ENCODE peak calls at places on chromosomes 3 and 15, in nine cellular contexts. I is stomach; S is uterus; G is mammary epithelial cell; L is CD8-positive, alpha-beta T cell; T is iPS DF 6.9; Q is lower lobe of right lung; J is cardiac muscle cell; N is H1. V is an unnamed sample.

GRCh38 chr15:92394327-92395175 is 870 bp downstream of the ST8SIA2 start:
- DNase-seq in I (no peak), S (no peak), G (no peak), L (no peak), T (no peak), Q (no peak), J (no peak), N (no peak), V (no peak)

GRCh38 chr3:167880183-167880582 is 144.7 kb downstream of the SERPINI1 start:
- DNase-seq in I (no peak), S (no peak), G (no peak), L (no peak), T (no peak), Q (no peak), J (no peak), N (no peak), V (no peak)

GRCh38 chr3:70990723-70991122 is 592.8 kb downstream of the FOXP1 start:
- DNase-seq in I (no peak), S (no peak), G (no peak), L (no peak), T (no peak), Q (no peak), J (no peak), N (no peak), V (no peak)

GRCh38 chr3:106144051-106144450 is 275.2 kb upstream of the CBLB start:
- DNase-seq in I (no peak), S (no peak), G (no peak), L (no peak), T (no peak), Q (no peak), J (no peak), N (no peak), V (no peak)

GRCh38 chr15:31439328-31439727 is 112.7 kb downstream of the KLF13 start:
- DNase-seq in I (no peak), S (no peak), G (no peak), L (no peak), T (no peak), Q (no peak), J (no peak), N (no peak), V (no peak)

GRCh38 chr15:31440754-31441298 is 114.2 kb downstream of the KLF13 start:
- DNase-seq in I (peak; percentile 42), S (peak; percentile 42), G (no peak), L (no peak), T (no peak), Q (peak; percentile 74), J (peak; percentile 56), N (no peak), V (peak; percentile 83)

GRCh38 chr15:43187544-43188155 is 2.4 kb downstream of the CCNDBP1 start:
- DNase-seq in I (no peak), S (no peak), G (peak; percentile 39), L (no peak), T (no peak), Q (no peak), J (peak; percentile 72), N (no peak), V (no peak)

GRCh38 chr15:86337071-86337470 is 257.4 kb downstream of the AGBL1 start:
- DNase-seq in I (no peak), S (no peak), G (no peak), L (no peak), T (no peak), Q (no peak), J (no peak), N (no peak), V (no peak)

GRCh38 chr15:88918738-88919137 is 5.6 kb upstream of the MFGE8 start:
- DNase-seq in I (peak; percentile 45), S (peak; percentile 61), G (peak; percentile 98), L (no peak), T (no peak), Q (no peak), J (peak; percentile 98), N (no peak), V (no peak)

GRCh38 chr3:101484805-101485620 is 28.0 kb downstream of the SENP7 start:
- DNase-seq in I (no peak), S (no peak), G (peak; percentile 64), L (no peak), T (no peak), Q (no peak), J (peak; percentile 60), N (no peak), V (no peak)

GRCh38 chr3:170207717-170208116 is 14.5 kb upstream of the PRKCI start:
- DNase-seq in I (no peak), S (no peak), G (no peak), L (no peak), T (no peak), Q (no peak), J (peak; percentile 46), N (no peak), V (no peak)

GRCh38 chr3:133662256-133662773 is 574 bp upstream of the TOPBP1 start:
- DNase-seq in I (no peak), S (no peak), G (peak; percentile 60), L (no peak), T (no peak), Q (no peak), J (peak; percentile 31), N (no peak), V (no peak)

GRCh38 chr3:27659279-27660021 is 62.7 kb downstream of the EOMES start:
- DNase-seq in I (peak; percentile 66), S (peak; percentile 34), G (peak; percentile 41), L (peak; percentile 23), T (peak; percentile 37), Q (peak; percentile 67), J (peak; percentile 67), N (no peak), V (peak; percentile 79)

GRCh38 chr15:74192751-74193150 is 9.8 kb downstream of the STRA6 start:
- DNase-seq in I (no peak), S (no peak), G (no peak), L (no peak), T (no peak), Q (no peak), J (no peak), N (no peak), V (no peak)

GRCh38 chr15:50685191-50685975 is 1.2 kb downstream of the TRPM7 start:
- DNase-seq in I (no peak), S (no peak), G (peak; percentile 13), L (no peak), T (no peak), Q (no peak), J (peak; percentile 25), N (no peak), V (no peak)

GRCh38 chr3:122964844-122965243 is 62.7 kb downstream of the SEMA5B start:
- DNase-seq in I (no peak), S (no peak), G (no peak), L (no peak), T (no peak), Q (no peak), J (no peak), N (no peak), V (no peak)
- H3K27me3 ChIP-seq in I (no peaks in the 10 kb centered on the region), S (no peaks in the 10 kb centered on the region), G (no peaks in the 10 kb centered on the region), L (no peaks in the 10 kb centered on the region), T (no peaks in the 10 kb centered on the region), Q (no peaks in the 10 kb centered on the region), J (no peaks in the 10 kb centered on the region), N (no peaks in the 10 kb centered on the region), V (no peaks in the 10 kb centered on the region)

DNA sequence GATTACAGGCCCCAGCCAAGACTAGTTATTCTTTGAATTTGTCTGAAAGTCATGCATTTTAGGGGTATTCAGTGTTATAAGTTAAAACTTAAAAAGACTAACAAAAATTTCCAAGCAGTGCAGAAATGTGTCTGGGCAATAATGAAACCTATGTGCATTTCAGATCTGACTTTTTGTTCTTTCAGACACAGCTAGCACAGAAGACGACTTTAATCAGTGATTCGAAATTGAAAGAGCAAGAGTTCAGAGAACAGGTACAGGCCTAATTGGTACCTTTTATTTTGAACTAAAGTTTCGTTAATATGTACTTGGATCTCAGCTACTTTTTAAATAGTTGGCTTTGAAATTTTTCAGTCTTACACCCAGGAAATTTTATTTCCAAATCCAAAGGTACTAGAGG is 163.1 kb upstream of the LRRFIP2 start:
- DNase-seq in I (no peak), S (no peak), G (no peak), L (no peak), T (no peak), Q (no peak), J (no peak), N (no peak), V (no peak)
- H3K36me3 ChIP-seq in I (peaks cover 99% of the 10 kb centered on the region), S (no peaks in the 10 kb centered on the region), G (peaks cover 48% of the 10 kb centered on the region), L (peaks cover 54% of the 10 kb centered on the region), T (peaks cover 2% of the 10 kb centered on the region), Q (peaks cover 98% of the 10 kb centered on the region), J (peaks cover 74% of the 10 kb centered on the region), N (peaks cover 55% of the 10 kb centered on the region), V (peaks cover 97% of the 10 kb centered on the region)

GRCh38 chr3:135337176-135337575 is 542.1 kb downstream of the EPHB1 start:
- DNase-seq in I (no peak), S (no peak), G (no peak), L (no peak), T (no peak), Q (no peak), J (no peak), N (no peak), V (no peak)
- H3K4me3 ChIP-seq in I (no peak overlapping the region), S (no peak overlapping the region), G (no peak overlapping the region), L (no peak overlapping the region), T (no peak overlapping the region), Q (no peak overlapping the region), J (no peak overlapping the region), N (no peak overlapping the region), V (no peak overlapping the region)

GRCh38 chr3:126914226-126914625 is 68.7 kb upstream of the PLXNA1 start:
- DNase-seq in I (no peak), S (no peak), G (no peak), L (no peak), T (no peak), Q (no peak), J (no peak), N (no peak), V (no peak)

GRCh38 chr3:126911162-126912026 is 71.5 kb upstream of the PLXNA1 start:
- DNase-seq in I (peak; percentile 37), S (no peak), G (peak; percentile 99), L (peak; percentile 53), T (no peak), Q (peak; percentile 66), J (peak; percentile 86), N (peak; percentile 39), V (no peak)

GRCh38 chr3:126912027-126912422 is 70.9 kb upstream of the PLXNA1 start:
- DNase-seq in I (no peak), S (no peak), G (no peak), L (no peak), T (no peak), Q (no peak), J (no peak), N (no peak), V (no peak)

GRCh38 chr3:126913524-126913923 is 69.4 kb upstream of the PLXNA1 start:
- DNase-seq in I (no peak), S (no peak), G (peak; percentile 53), L (no peak), T (no peak), Q (no peak), J (no peak), N (no peak), V (no peak)

DNA sequence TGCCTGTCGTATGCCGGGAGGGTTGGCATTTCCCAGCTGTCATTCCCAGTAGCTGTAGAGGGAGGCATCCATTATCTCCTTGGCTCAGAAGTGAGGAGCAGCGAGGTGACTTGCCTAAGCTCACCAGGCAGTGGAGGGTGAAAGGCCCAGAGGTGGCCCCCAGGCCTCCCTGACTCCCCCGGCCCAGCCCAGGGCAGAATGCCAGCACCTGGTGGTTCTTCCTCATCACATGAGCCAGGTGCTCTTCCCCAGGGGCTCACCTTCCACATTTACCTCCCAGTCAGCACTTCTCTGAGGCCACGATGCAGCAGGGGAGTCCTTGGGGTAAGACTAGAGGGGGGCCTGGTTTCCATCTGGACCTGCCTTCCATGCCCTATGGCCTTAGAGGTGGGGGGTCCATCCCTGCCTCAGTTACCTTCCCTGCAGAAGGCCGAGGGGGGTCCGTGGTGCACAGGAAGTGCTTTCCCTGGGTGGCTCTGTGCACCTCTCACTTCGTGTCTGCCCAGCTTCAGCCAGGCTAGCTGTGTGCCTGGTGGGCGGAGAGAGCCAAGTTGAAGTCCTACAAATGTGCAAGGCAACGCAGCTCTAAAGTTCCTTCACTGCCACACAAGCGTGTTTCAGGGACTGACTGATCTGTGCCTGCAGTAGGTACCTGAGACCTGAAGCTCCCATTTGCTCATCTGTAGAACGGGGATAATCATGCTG is 70.3 kb upstream of the PLXNA1 start:
- DNase-seq in I (no peak), S (no peak), G (no peak), L (no peak), T (no peak), Q (no peak), J (no peak), N (no peak), V (no peak)
- H3K27me3 ChIP-seq in I (no peaks in the 10 kb centered on the region), S (no peaks in the 10 kb centered on the region), G (no peaks in the 10 kb centered on the region), L (no peaks in the 10 kb centered on the region), T (no peaks in the 10 kb centered on the region), Q (peaks cover 7% of the 10 kb centered on the region), J (no peaks in the 10 kb centered on the region), N (no peaks in the 10 kb centered on the region), V (no peaks in the 10 kb centered on the region)

V was measured in upper lobe of right lung.